ENCODE peak calls at places on chromosomes 13 and 19, in nine cellular contexts. Y, B, R, U, G, V, E, D and H are unnamed samples.

GRCh38 chr19:17325881-17326594 is 8.6 kb downstream of the ANO8 start:
- DNase-seq in Y (peak), R (peak), U (no peak), G (no peak), D (no peak), E (no peak), V (no peak), B (peak), H (no peak)

GRCh38 chr13:31909889-31910551 is 121.6 kb upstream of the FRY start:
- DNase-seq in R (peak), D (no peak), G (peak), E (no peak), V (peak), U (peak), B (peak), Y (peak), H (no peak)

GRCh38 chr13:79407349-79407979 is 1.4 kb upstream of the RBM26 start:
- DNase-seq in R (no peak), D (no peak), E (no peak), U (no peak), V (no peak), B (no peak), G (no peak), Y (no peak), H (no peak)

GRCh38 chr19:41325947-41326706 is 16.2 kb downstream of the CCDC97 start:
- DNase-seq in R (no peak), D (no peak), V (no peak), G (peak), E (no peak), B (no peak), U (peak), Y (peak), H (peak)

GRCh38 chr19:55224038-55224665 is 4.4 kb downstream of the TMEM86B start:
- DNase-seq in V (no peak), G (no peak), B (no peak), R (no peak), E (peak), U (no peak), D (no peak), Y (no peak), H (no peak)

GRCh38 chr19:7137120-7137519 is 67.6 kb downstream of the ZNF557 start:
- DNase-seq in U (no peak), R (no peak), V (no peak), G (no peak), B (no peak), Y (no peak), D (no peak), E (no peak), H (no peak)

GRCh38 chr13:75636339-75637095 is 387 bp downstream of the LMO7 start:
- DNase-seq in R (peak), V (no peak), G (peak), B (no peak), Y (no peak), D (no peak), E (peak), U (peak), H (no peak)

GRCh38 chr13:92390217-92390616 is 836.4 kb upstream of the GPC6 start:
- DNase-seq in V (peak), U (no peak), B (no peak), D (no peak), G (no peak), E (no peak), R (no peak), Y (no peak), H (no peak)

GRCh38 chr13:25215253-25215575 is 43.1 kb upstream of the AMER2 start:
- DNase-seq in B (no peak), U (no peak), R (no peak), E (no peak), G (no peak), Y (no peak), V (no peak), D (no peak), H (no peak)

GRCh38 chr13:24995225-24995804 is 100.6 kb upstream of the PABPC3 start:
- DNase-seq in V (peak), E (peak), B (peak), Y (peak), G (no peak), U (peak), R (peak), D (peak), H (peak)

GRCh38 chr13:113207890-113208423 is 512 bp downstream of the PCID2 start:
- DNase-seq in R (no peak), E (peak), B (no peak), U (no peak), D (no peak), G (no peak), V (no peak), Y (no peak), H (no peak)

GRCh38 chr19:38451036-38451435 is 17.5 kb downstream of the RYR1 start:
- DNase-seq in G (no peak), E (no peak), Y (no peak), B (no peak), V (no peak), R (no peak), D (no peak), U (no peak), H (no peak)

GRCh38 chr19:408441-409005 is 424 bp downstream of the C2CD4C start:
- DNase-seq in V (no peak), U (no peak), E (peak), G (peak), R (no peak), D (no peak), Y (no peak), B (no peak), H (no peak)

GRCh38 chr19:56217039-56217949 is 15.2 kb downstream of the ZSCAN5C start:
- DNase-seq in D (peak), R (no peak), Y (no peak), E (peak), V (no peak), B (no peak), U (no peak), G (peak), H (no peak)

GRCh38 chr13:73358606-73359005 is 299.8 kb downstream of the KLF5 start:
- DNase-seq in E (no peak), R (no peak), D (no peak), B (no peak), V (no peak), Y (no peak), G (no peak), U (no peak), H (no peak)

GRCh38 chr19:11963566-11964355 is 1.1 kb upstream of the ZNF763 start:
- DNase-seq in Y (peak), D (no peak), V (no peak), R (peak), U (peak), G (peak), E (peak), B (peak), H (no peak)

GRCh38 chr13:114140909-114141255 is 8.5 kb upstream of the RASA3 start:
- DNase-seq in R (no peak), G (no peak), B (no peak), U (no peak), E (no peak), Y (no peak), D (no peak), V (no peak), H (no peak)